ENCODE peak calls at places on chromosomes 3 and 15, in seven cellular contexts. D is NCI-H2171, H is retina, K is NCI-H524, C is amniotic stem cell, X is NCI-H748 treated with DMSO at 0.1 percent for 48 hours, U is NCI-H1092 treated with DMSO at 0.1 percent for 48 hours. Q is an unnamed sample.

GRCh38 chr3:57179580-57180410 is 14.6 kb upstream of the IL17RD start:
- DNase-seq in D (no peak), H (no peak), K (peak; percentile 6), C (no peak), X (peak; percentile 5), U (peak; percentile 33), Q (no peak)

GRCh38 chr15:76913737-76914136 is 8.6 kb upstream of the SCAPER start:
- DNase-seq in D (no peak), H (no peak), K (no peak), C (no peak), X (no peak), U (no peak), Q (no peak)

GRCh38 chr3:125119752-125120369 is 64.1 kb upstream of the HEG1 start:
- DNase-seq in D (no peak), H (peak; percentile 29), K (no peak), C (no peak), X (no peak), U (no peak), Q (no peak)

GRCh38 chr3:36992806-36993325 is at the start of gene EPM2AIP1:
- DNase-seq in D (no peak), H (no peak), K (no peak), C (no peak), X (no peak), U (no peak), Q (no peak)

GRCh38 chr3:87997298-87997697 is 61.5 kb downstream of the CGGBP1 start:
- DNase-seq in D (no peak), H (no peak), K (no peak), C (no peak), X (no peak), U (no peak), Q (no peak)

GRCh38 chr3:197463279-197463678 is 92.5 kb downstream of the BDH1 start:
- DNase-seq in D (no peak), H (no peak), K (no peak), C (no peak), X (no peak), U (no peak), Q (no peak)

GRCh38 chr3:152382312-152383135 is 113.8 kb downstream of the MBNL1 start:
- DNase-seq in D (no peak), H (no peak), K (no peak), C (no peak), X (no peak), U (no peak), Q (no peak)

GRCh38 chr15:101710806-101711205 is 13.5 kb downstream of the TARS3 start:
- DNase-seq in D (no peak), H (no peak), K (no peak), C (no peak), X (no peak), U (no peak), Q (no peak)